ENCODE peak calls at places on chromosomes 2 and 18, in four cellular contexts. D is prostate gland, J is thoracic aorta, K is astrocyte of the spinal cord. O is an unnamed sample.

GRCh38 chr2:148640767-148641166 is 3.8 kb upstream of the EPC2 start:
- DNase-seq in D (no peak), J (no peak), K (peak; percentile 9), O (no peak)

GRCh38 chr18:6558770-6559169 is 144.1 kb upstream of the L3MBTL4 start:
- DNase-seq in D (no peak), J (no peak), K (no peak), O (no peak)

GRCh38 chr18:44508474-44508873 is 172.2 kb upstream of the SETBP1 start:
- DNase-seq in D (no peak), J (no peak), K (no peak), O (no peak)

GRCh38 chr2:25917832-25918231 is 39.5 kb upstream of the ASXL2 start:
- DNase-seq in D (no peak), J (no peak), K (no peak), O (no peak)

GRCh38 chr2:172253190-172254052 is 150.7 kb upstream of the DLX2 start:
- DNase-seq in D (peak; percentile 33), J (peak; percentile 42), K (peak; percentile 99), O (no peak)

GRCh38 chr18:5237083-5237722 is 40.1 kb upstream of the AKAIN1 start:
- DNase-seq in D (no peak), J (no peak), K (no peak), O (peak; percentile 8)

GRCh38 chr2:176753752-176754474 is 458.7 kb upstream of the HNRNPA3 start:
- DNase-seq in D (no peak), J (no peak), K (no peak), O (no peak)

GRCh38 chr18:10563886-10564285 is 38.1 kb downstream of the NAPG start:
- DNase-seq in D (peak; percentile 73), J (no peak), K (no peak), O (no peak)

GRCh38 chr2:88036162-88036561 is 19.4 kb downstream of the KRCC1 start:
- DNase-seq in D (no peak), J (no peak), K (no peak), O (no peak)

GRCh38 chr2:194765723-194766122 is 891.3 kb upstream of the SLC39A10 start:
- DNase-seq in D (no peak), J (no peak), K (no peak), O (no peak)

GRCh38 chr2:20170646-20171250 is 54.2 kb downstream of the SDC1 start:
- DNase-seq in D (no peak), J (no peak), K (no peak), O (no peak)

GRCh38 chr2:9637330-9637729 is 6.5 kb upstream of the YWHAQ start:
- DNase-seq in D (no peak), J (no peak), K (peak; percentile 62), O (no peak)

GRCh38 chr2:61950133-61950560 is 44.7 kb downstream of the COMMD1 start:
- DNase-seq in D (no peak), J (no peak), K (no peak), O (no peak)

GRCh38 chr2:226754821-226755536 is 44.6 kb downstream of the IRS1 start:
- DNase-seq in D (no peak), J (no peak), K (no peak), O (no peak)

GRCh38 chr2:235592430-235592829 is 98.6 kb downstream of the AGAP1 start:
- DNase-seq in D (no peak), J (no peak), K (peak; percentile 44), O (no peak)

GRCh38 chr18:5627756-5628511 is 84.1 kb upstream of the EPB41L3 start:
- DNase-seq in D (no peak), J (no peak), K (no peak), O (no peak)

GRCh38 chr2:157783180-157783579 is 93.0 kb downstream of the ACVR1 start:
- DNase-seq in D (no peak), J (no peak), K (no peak), O (no peak)

GRCh38 chr2:120293123-120293990 is 40.7 kb downstream of the RALB start:
- DNase-seq in D (no peak), J (no peak), K (no peak), O (no peak)

GRCh38 chr2:35447210-35447609 is 908.4 kb upstream of the CRIM1 start:
- DNase-seq in D (no peak), J (no peak), K (no peak), O (no peak)